ENCODE peak calls at places on chromosome 17, in five cellular contexts. X is AG04450, V is bronchial epithelial cell, G is sigmoid colon, Q is lung. Y is an unnamed sample.

GRCh38 chr17:30524847-30525246 is 47.6 kb downstream of the GOSR1 start:
- DNase-seq in G (no peak), Q (no peak), X (peak), V (no peak), Y (no peak)

GRCh38 chr17:19023209-19023999 is 18.8 kb upstream of the FAM83G start:
- DNase-seq in V (no peak), Q (no peak), X (no peak), G (no peak), Y (no peak)

GRCh38 chr17:39966771-39967170 is 4.0 kb downstream of the GSDMA start:
- DNase-seq in V (no peak), G (no peak), X (no peak), Q (no peak), Y (no peak)

GRCh38 chr17:29138184-29138955 is 41.8 kb downstream of the MYO18A start:
- DNase-seq in Q (no peak), G (no peak), V (peak), X (no peak), Y (peak)

GRCh38 chr17:80877829-80878303 is 113.8 kb upstream of the CHMP6 start:
- DNase-seq in X (no peak), G (no peak), Q (no peak), V (no peak), Y (no peak)

GRCh38 chr17:64679710-64680216 is 17.7 kb upstream of the SMURF2 start:
- DNase-seq in G (no peak), V (peak), X (peak), Q (no peak), Y (peak)

GRCh38 chr17:42679001-42679491 is 2.3 kb upstream of the PLEKHH3 start:
- DNase-seq in Q (peak), V (peak), X (no peak), G (no peak), Y (peak)

GRCh38 chr17:33868899-33869298 is 386.2 kb upstream of the CCL2 start:
- DNase-seq in Q (no peak), V (no peak), X (no peak), G (no peak), Y (no peak)

GRCh38 chr17:67139784-67140665 is 95.7 kb downstream of the CACNG1 start:
- DNase-seq in V (peak), G (no peak), X (no peak), Q (no peak), Y (peak)

GRCh38 chr17:81915331-81915730 is 2.6 kb downstream of the SIRT7 start:
- DNase-seq in G (no peak), V (no peak), X (no peak), Q (no peak), Y (no peak)

GRCh38 chr17:77882040-77882439 is 76.5 kb upstream of the TNRC6C start:
- DNase-seq in V (no peak), Q (no peak), G (no peak), X (no peak), Y (no peak)

GRCh38 chr17:32854834-32855389 is 22.0 kb downstream of the MYO1D start:
- DNase-seq in Q (no peak), V (peak), G (no peak), X (no peak), Y (no peak)

GRCh38 chr17:36602924-36603384 is 1.6 kb downstream of the MRM1 start:
- DNase-seq in V (peak), X (peak), G (peak), Q (peak), Y (peak)

GRCh38 chr17:1294157-1294717 is 14.8 kb downstream of the TRARG1 start:
- DNase-seq in X (no peak), G (no peak), Q (no peak), V (no peak), Y (no peak)

GRCh38 chr17:52159810-52160578 is 1.5 kb upstream of the CA10 start:
- DNase-seq in X (no peak), Q (no peak), V (no peak), G (no peak), Y (no peak)

GRCh38 chr17:42920106-42920900 is 19.7 kb downstream of the G6PC1 start:
- DNase-seq in G (no peak), Q (no peak), X (no peak), V (no peak), Y (no peak)

GRCh38 chr17:45395569-45396415 is 36.9 kb downstream of the ARHGAP27 start:
- DNase-seq in G (no peak), X (no peak), V (no peak), Q (no peak), Y (no peak)
- H3K4me3 ChIP-seq in G (no peak), X (peak), V (no peak), Q (no peak), Y (no peak)

DNA sequence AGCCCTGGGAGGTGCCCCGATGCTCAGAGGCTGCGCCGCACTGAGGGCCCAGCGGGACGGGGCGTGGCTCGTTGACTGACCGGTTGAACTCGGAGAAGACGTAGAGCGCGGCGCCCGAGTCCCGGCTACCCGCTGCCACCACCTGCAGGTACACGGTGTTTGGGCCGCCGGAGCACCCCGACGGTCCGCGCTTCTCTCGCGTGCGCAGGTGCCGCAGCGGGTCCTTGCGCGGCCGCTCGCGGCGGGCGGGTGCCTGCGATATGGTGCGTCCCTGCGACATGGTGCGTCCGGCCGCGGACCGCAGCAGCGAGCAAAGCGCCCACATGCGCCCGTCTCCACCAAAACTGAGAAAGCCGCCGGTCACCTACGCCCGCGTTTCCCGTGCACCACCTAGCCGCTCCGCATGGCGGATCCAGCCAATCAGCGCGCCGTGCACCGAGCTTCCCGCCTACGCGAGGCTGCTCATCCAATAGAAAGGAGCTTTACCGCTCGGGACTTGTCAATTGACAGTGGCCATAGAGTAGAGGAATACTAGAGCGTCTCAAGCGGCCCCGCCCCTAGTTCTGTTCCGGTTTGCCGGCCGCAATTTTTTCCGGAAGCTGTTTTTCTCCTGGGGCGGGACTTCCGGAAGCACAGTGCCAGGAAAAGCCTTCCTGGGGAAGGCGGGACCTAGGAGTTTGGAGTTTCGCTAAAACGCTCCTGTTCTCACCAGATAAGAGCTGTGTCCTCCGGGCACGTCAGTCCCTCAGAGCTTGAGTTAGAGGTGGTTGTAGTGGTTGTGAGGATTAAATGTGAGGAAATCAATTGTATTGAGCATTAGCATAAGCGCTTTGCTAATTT is at the start of gene ELAC2:
- DNase-seq in V (peak), X (peak), G (peak), Q (peak), Y (peak)
- TF ChIP-seq CTCF in V (peak), X (no peak), G (peak), Q (no peak), Y (no peak)

DNA sequence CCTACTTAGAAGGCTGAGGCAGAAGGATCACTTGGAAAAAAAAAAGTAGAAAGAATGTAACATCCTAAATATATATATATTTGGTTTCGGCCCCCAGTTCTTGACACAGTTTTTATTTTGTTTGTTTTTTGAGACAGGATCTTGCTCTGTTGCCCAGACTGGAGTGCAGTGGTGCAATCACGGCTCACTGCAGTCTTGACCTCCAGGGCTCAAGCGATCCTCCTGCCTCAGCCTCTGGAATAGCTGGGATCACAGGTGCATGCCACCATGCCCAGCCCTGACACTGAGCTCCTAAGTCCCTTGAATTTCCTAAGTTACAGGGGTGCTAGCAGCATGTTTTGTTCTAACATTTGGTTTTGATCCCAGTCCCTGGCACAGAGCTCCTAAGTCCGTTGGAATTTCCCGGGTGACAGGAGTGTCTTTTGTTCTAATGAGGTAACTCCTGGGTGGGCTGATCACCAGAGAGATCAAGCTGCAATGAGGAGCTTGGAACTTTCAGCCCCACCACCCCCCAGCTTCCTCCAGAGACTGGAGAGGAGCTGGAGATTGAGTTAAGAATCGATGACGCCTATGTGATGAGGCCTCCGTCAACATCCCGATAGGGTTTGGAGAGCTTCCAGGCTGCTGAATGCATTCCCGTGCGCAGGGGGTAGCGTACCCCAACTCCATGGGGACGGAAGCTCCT is 20.0 kb downstream of the MXRA7 start:
- DNase-seq in X (no peak), Q (no peak), V (no peak), G (no peak), Y (no peak)
- H3K4me3 ChIP-seq in X (no peak), Q (no peak), V (no peak), G (no peak), Y (no peak)

DNA sequence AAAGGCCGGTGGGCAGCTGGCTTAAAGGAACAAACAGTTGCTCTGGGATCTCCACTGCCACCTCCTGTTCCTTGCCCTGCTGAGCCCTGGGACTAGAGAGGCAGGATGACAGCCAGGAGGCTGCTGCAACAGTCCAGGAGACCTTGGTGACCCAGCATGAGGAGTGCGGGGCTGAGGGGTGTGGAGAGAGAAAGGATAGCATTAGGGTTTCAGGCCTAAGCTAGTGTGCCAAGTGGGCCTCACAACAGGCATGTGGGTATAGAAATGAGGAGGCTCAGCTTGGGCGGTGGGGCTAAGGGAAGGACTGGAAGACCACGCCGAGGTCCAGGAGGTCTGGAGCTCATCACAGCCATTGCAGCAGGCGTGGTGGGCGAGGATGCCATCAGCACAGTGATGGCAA is 39.8 kb downstream of the SDK2 start:
- DNase-seq in Q (no peak), G (no peak), X (no peak), V (no peak), Y (no peak)
- TF ChIP-seq CTCF in Q (no peak), G (no peak), X (no peak), V (no peak), Y (no peak)

GRCh38 chr17:2442166-2442565 is 41.3 kb upstream of the MNT start:
- DNase-seq in G (no peak), X (no peak), Q (no peak), V (no peak), Y (no peak)
- H3K4me3 ChIP-seq in G (no peak), X (no peak), Q (no peak), V (no peak), Y (no peak)

GRCh38 chr17:60284709-60285108 is 107.2 kb downstream of the USP32 start:
- DNase-seq in X (no peak), Q (no peak), V (no peak), G (no peak), Y (no peak)
- TF ChIP-seq CTCF in X (no peak), Q (no peak), V (no peak), G (no peak), Y (no peak)

DNA sequence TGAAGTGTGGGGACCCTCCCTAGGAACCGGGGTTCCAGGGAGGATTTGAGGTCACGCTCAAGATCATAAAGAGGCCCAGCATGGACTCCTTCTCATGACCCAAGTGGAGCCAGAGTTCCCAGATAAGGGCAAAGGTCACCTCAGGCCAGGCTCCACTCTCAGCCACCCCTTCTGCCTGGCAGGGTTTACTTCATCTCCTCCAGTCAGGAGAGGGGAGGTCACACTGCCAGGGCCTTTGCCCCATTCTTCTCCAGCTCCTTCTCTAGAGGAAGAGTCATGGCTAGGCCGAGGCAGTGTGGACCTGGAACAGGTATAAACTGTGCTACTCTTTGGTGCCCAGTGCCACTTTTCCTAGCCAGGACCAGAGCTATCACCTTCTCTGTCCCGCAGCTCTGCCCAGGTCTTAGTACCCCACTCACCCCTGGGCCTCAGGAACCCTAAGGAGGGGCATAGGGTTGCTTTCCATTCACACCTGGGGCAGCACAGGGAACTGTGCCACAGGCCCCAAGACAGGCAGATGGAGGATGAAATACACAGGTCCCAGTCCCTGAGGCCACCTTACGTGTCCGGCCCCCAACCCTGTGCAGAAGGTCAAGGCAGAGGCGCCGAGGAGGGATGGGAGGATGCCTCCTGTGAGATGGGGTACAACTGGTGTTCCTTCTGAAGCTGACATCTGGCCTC is 877 bp upstream of the ACSF2 start:
- DNase-seq in Q (no peak), G (no peak), X (no peak), V (no peak), Y (no peak)
- H3K4me3 ChIP-seq in Q (no peak), G (peak), X (peak), V (no peak), Y (peak)